ENCODE peak calls at places on chromosome 21, in four cellular contexts. One of them, this sample, is unnamed.
A peak's percentile ranks its signal among the peaks of the same experiment; 100 is the strongest.

GRCh38 chr21:35406600-35406999 is 357.5 kb upstream of the RUNX1 start:
- DNase-seq in Peyer's patch: no peak
- DNase-seq in substantia nigra: no peak
- DNase-seq in right lobe of liver: no peak
- DNase-seq in this sample: no peak

GRCh38 chr21:43588957-43589356 is 70.3 kb downstream of the HSF2BP start:
- DNase-seq in Peyer's patch: no peak
- DNase-seq in substantia nigra: no peak
- DNase-seq in right lobe of liver: no peak
- DNase-seq in this sample: no peak

GRCh38 chr21:35850542-35851103 is 209.7 kb downstream of the SETD4 start:
- DNase-seq in Peyer's patch: no peak
- DNase-seq in substantia nigra: no peak
- DNase-seq in right lobe of liver: no peak
- DNase-seq in this sample: no peak

GRCh38 chr21:41112740-41113692 is 54.9 kb upstream of the BACE2 start:
- DNase-seq in Peyer's patch: no peak
- DNase-seq in substantia nigra: no peak
- DNase-seq in right lobe of liver: no peak
- DNase-seq in this sample: no peak

GRCh38 chr21:36860736-36861594 is 105.5 kb downstream of the HLCS start:
- DNase-seq in Peyer's patch: no peak
- DNase-seq in substantia nigra: no peak
- DNase-seq in right lobe of liver: peak; percentile 73
- DNase-seq in this sample: no peak

GRCh38 chr21:37232274-37233018 is 34.7 kb downstream of the VPS26C start:
- DNase-seq in Peyer's patch: no peak
- DNase-seq in substantia nigra: no peak
- DNase-seq in right lobe of liver: no peak
- DNase-seq in this sample: no peak

GRCh38 chr21:30714946-30715345 is 3.6 kb downstream of the KRTAP21-3 start:
- DNase-seq in Peyer's patch: no peak
- DNase-seq in substantia nigra: no peak
- DNase-seq in right lobe of liver: no peak
- DNase-seq in this sample: no peak

GRCh38 chr21:9737871-9738520 is 783.4 kb upstream of the TPTE start:
- DNase-seq in Peyer's patch: no peak
- DNase-seq in substantia nigra: no peak
- DNase-seq in right lobe of liver: no peak
- DNase-seq in this sample: no peak

GRCh38 chr21:21137986-21138385 is 139.8 kb downstream of the NCAM2 start:
- DNase-seq in Peyer's patch: no peak
- DNase-seq in substantia nigra: no peak
- DNase-seq in right lobe of liver: no peak
- DNase-seq in this sample: no peak

GRCh38 chr21:21238882-21239400 is 240.7 kb downstream of the NCAM2 start:
- DNase-seq in Peyer's patch: no peak
- DNase-seq in substantia nigra: no peak
- DNase-seq in right lobe of liver: no peak
- DNase-seq in this sample: no peak

GRCh38 chr21:33064623-33064996 is 5.3 kb upstream of the OLIG1 start:
- DNase-seq in Peyer's patch: no peak
- DNase-seq in substantia nigra: peak; percentile 48
- DNase-seq in right lobe of liver: no peak
- DNase-seq in this sample: no peak

GRCh38 chr21:43983860-43984420 is 28.2 kb upstream of the TRAPPC10 start:
- DNase-seq in Peyer's patch: no peak
- DNase-seq in substantia nigra: no peak
- DNase-seq in right lobe of liver: no peak
- DNase-seq in this sample: no peak

GRCh38 chr21:37452222-37452621 is 85.6 kb downstream of the DYRK1A start:
- DNase-seq in Peyer's patch: no peak
- DNase-seq in substantia nigra: no peak
- DNase-seq in right lobe of liver: no peak
- DNase-seq in this sample: no peak

GRCh38 chr21:39326607-39327307 is 13.3 kb upstream of the BRWD1 start:
- DNase-seq in Peyer's patch: no peak
- DNase-seq in substantia nigra: no peak
- DNase-seq in right lobe of liver: no peak
- DNase-seq in this sample: peak; percentile 63

GRCh38 chr21:27564684-27565280 is 597.9 kb upstream of the ADAMTS5 start:
- DNase-seq in Peyer's patch: no peak
- DNase-seq in substantia nigra: no peak
- DNase-seq in right lobe of liver: peak; percentile 49
- DNase-seq in this sample: peak; percentile 41